ENCODE peak calls at places on chromosome 11, in eight cellular contexts. H is mammary epithelial cell, R is nephron progenitor cell, A is astrocyte of the spinal cord, I is PC-9, L is choroid plexus epithelial cell, Y is WTC11, V is RWPE1. M is an unnamed sample.

GRCh38 chr11:47270331-47271271 is 668 bp downstream of the MADD start:
- DNase-seq in H (peak), R (no peak), A (peak), I (no peak), L (peak), Y (no peak), V (peak), M (peak)

GRCh38 chr11:111846063-111846462 is 25.3 kb downstream of the ALG9 start:
- DNase-seq in H (no peak), R (no peak), A (peak), I (peak), L (peak), Y (no peak), V (peak), M (peak)

GRCh38 chr11:75536786-75537629 is 11.3 kb upstream of the GDPD5 start:
- DNase-seq in H (peak), R (no peak), A (no peak), I (peak), L (no peak), Y (no peak), V (peak), M (peak)

GRCh38 chr11:77345621-77346020 is 44.1 kb upstream of the GDPD4 start:
- DNase-seq in H (peak), R (no peak), A (peak), I (no peak), L (peak), Y (no peak), V (no peak), M (no peak)

GRCh38 chr11:59556115-59556882 is 45.0 kb downstream of the OR4D9 start:
- DNase-seq in H (peak), R (peak), A (peak), I (peak), L (peak), Y (peak), V (peak), M (peak)

GRCh38 chr11:2580061-2580421 is 119.8 kb downstream of the KCNQ1OT1 start:
- DNase-seq in H (no peak), R (no peak), A (no peak), I (no peak), L (no peak), Y (peak), V (no peak), M (no peak)

GRCh38 chr11:80587906-80588305 is 1147.1 kb upstream of the TENM4 start:
- DNase-seq in H (no peak), R (no peak), A (no peak), I (no peak), L (no peak), Y (no peak), V (no peak), M (no peak)

GRCh38 chr11:40281055-40281580 is 1178.3 kb downstream of the LRRC4C start:
- DNase-seq in H (no peak), R (no peak), A (peak), I (no peak), L (no peak), Y (no peak), V (no peak), M (no peak)

GRCh38 chr11:69644962-69645675 is 4.2 kb downstream of the CCND1 start:
- DNase-seq in H (no peak), R (no peak), A (no peak), I (no peak), L (no peak), Y (no peak), V (no peak), M (no peak)
- TF ChIP-seq CTCF in H (no peak), R (no peak), A (peak), I (no peak), L (no peak), Y (peak), V (no peak), M (no peak)

GRCh38 chr11:35376613-35377012 is 42.7 kb downstream of the SLC1A2 start:
- DNase-seq in H (no peak), R (no peak), A (no peak), I (no peak), L (no peak), Y (no peak), V (no peak), M (no peak)

GRCh38 chr11:35377262-35377661 is 42.1 kb downstream of the SLC1A2 start:
- DNase-seq in H (no peak), R (no peak), A (no peak), I (no peak), L (no peak), Y (no peak), V (no peak), M (no peak)

GRCh38 chr11:35375332-35376125 is 43.8 kb downstream of the SLC1A2 start:
- DNase-seq in H (no peak), R (no peak), A (no peak), I (no peak), L (no peak), Y (no peak), V (no peak), M (no peak)

GRCh38 chr11:35372565-35373283 is 46.6 kb downstream of the SLC1A2 start:
- DNase-seq in H (no peak), R (no peak), A (no peak), I (no peak), L (no peak), Y (no peak), V (no peak), M (peak)

DNA sequence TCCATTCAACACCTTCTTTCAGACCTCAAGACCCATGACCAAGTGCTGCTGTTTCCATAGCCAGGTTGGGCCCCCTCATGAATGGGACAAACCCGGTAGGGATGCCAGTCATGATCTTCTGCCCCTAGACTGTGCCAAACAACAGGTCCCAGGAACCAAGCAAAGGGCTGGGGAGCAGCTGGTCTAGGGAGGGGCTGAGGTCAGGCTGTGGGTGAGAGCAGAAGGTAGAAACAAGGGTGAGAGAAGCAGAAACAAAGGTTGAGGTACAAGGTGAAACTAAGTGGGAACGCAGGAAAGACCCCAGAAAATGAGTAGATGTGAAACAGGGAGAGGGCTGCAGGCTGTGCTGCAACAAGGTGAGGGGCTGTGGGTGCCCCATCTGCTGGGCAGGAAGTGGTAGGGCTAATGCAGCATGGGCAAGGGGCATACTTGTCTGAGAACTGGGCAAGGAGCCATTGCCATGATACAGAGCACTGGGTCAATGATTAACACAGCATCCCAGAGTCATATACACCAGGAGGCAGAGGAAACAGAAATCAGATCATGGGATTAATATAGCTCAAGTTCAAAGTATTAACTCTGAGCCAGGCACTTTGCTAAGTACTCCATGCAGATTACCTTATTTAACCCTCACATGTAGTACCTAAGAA is 45.9 kb downstream of the SLC1A2 start:
- DNase-seq in H (no peak), R (no peak), A (no peak), I (no peak), L (no peak), Y (no peak), V (no peak), M (peak)
- TF ChIP-seq CTCF in H (no peak), R (no peak), A (no peak), I (no peak), L (no peak), Y (no peak), V (no peak), M (no peak)

DNA sequence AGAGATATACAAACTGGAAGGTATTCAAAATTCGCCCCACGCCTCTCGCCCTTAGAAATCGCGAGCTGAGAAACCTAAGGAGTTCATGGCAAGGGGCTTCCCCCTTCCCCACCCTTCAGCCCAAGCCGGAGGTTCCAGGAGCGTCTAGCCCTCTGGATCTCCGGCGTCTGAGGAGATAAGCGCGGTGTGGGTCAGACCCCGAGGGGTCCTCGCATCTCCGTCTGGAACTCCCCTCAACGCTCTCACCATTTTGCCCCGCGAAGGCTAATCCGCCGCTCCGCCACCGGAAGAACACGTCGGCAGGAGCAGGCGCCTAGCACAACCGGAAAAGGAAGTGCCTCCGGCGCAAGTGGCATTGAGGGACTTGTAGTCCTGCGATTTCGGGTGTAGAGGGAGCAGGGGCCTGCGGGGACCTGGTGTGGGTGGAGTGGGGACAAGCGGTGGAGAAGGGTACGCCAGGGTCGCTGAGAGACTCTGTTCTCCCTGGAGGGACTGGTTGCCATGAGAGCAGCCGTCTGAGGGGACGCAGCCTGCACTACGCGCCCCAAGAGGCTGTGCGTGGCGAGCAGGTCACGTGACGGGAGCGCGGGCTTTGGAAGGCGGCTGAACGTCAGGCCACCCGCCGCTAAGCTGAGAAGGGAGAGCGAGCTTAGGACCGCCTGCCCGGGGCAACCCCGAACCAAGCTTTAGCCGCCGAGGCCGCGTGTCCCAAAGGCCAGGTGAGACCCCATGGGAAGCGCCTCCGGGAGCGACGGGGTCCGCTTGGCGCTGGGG is at the start of the genes FEN1 and TMEM258:
- DNase-seq in H (peak), R (peak), A (peak), I (peak), L (peak), Y (peak), V (peak), M (peak)
- TF ChIP-seq CTCF in H (no peak), R (no peak), A (no peak), I (no peak), L (no peak), Y (no peak), V (no peak), M (no peak)

GRCh38 chr11:122578168-122578825 is 77.2 kb upstream of the UBASH3B start:
- DNase-seq in H (no peak), R (no peak), A (no peak), I (no peak), L (peak), Y (no peak), V (no peak), M (no peak)
- TF ChIP-seq CTCF in H (no peak), R (no peak), A (no peak), I (no peak), L (peak), Y (no peak), V (no peak), M (no peak)

M was measured in epithelial cell of esophagus.